ENCODE peak calls at places on chromosomes 7 and 10, in nine cellular contexts. C is suprapubic skin, U is IMR-90, J is body of pancreas, A is sigmoid colon, I is uterus, N is ovary, B is adrenal gland, X is gastrocnemius medialis. P is an unnamed sample. For H3K36me3, the result is how much of the 10 kb centered on the place peaks cover.

GRCh38 chr10:119197921-119198320 is 9.4 kb upstream of the GRK5 start:
- DNase-seq in C (no peak), B (no peak), I (no peak), U (peak), X (no peak), A (no peak), N (no peak), J (no peak), P (no peak)

GRCh38 chr10:538895-539294 is 150.6 kb downstream of the DIP2C start:
- DNase-seq in X (no peak), J (no peak), N (no peak), B (no peak), U (peak), A (no peak), I (no peak), C (no peak), P (no peak)

GRCh38 chr10:127977368-127978009 is 70.6 kb downstream of the PTPRE start:
- DNase-seq in J (peak), A (peak), I (peak), B (peak), U (peak), X (peak), N (peak), C (peak), P (no peak)

GRCh38 chr10:6473901-6474370 is 106.1 kb downstream of the PRKCQ start:
- DNase-seq in I (no peak), B (no peak), J (no peak), N (no peak), A (no peak), C (no peak), X (no peak), U (no peak), P (no peak)

GRCh38 chr7:43039346-43039745 is 73.1 kb upstream of the HECW1 start:
- DNase-seq in U (no peak), X (no peak), C (no peak), N (no peak), A (no peak), J (no peak), I (no peak), B (no peak), P (no peak)

GRCh38 chr7:2353650-2354172 is 916 bp upstream of the EIF3B start:
- DNase-seq in J (peak), A (peak), C (peak), B (peak), N (peak), U (peak), I (peak), X (peak), P (peak)

GRCh38 chr10:99395750-99396445 is 34.5 kb downstream of the GOT1 start:
- DNase-seq in C (no peak), J (no peak), X (no peak), U (peak), B (no peak), A (no peak), I (no peak), N (no peak), P (peak)

GRCh38 chr10:111762114-111762513 is 421.5 kb downstream of the GPAM start:
- DNase-seq in C (no peak), J (no peak), A (no peak), I (no peak), N (no peak), B (no peak), U (no peak), X (no peak), P (no peak)

GRCh38 chr10:1938317-1938716 is 201.0 kb upstream of the ADARB2 start:
- DNase-seq in I (no peak), J (no peak), C (no peak), B (no peak), A (no peak), U (no peak), N (no peak), X (no peak), P (no peak)

GRCh38 chr7:55366461-55367138 is 1.5 kb downstream of the LANCL2 start:
- DNase-seq in B (no peak), C (no peak), X (no peak), U (no peak), I (no peak), N (no peak), J (no peak), A (no peak), P (no peak)

GRCh38 chr7:49875336-49875735 is 101.9 kb downstream of the VWC2 start:
- DNase-seq in J (peak), N (no peak), U (no peak), A (no peak), I (no peak), C (no peak), B (no peak), X (no peak), P (no peak)

GRCh38 chr10:109852718-109853037 is 70.6 kb downstream of the XPNPEP1 start:
- DNase-seq in J (no peak), B (no peak), I (no peak), U (no peak), C (no peak), A (no peak), N (no peak), X (no peak), P (no peak)

GRCh38 chr10:94292448-94293118 is 70.2 kb downstream of the NOC3L start:
- DNase-seq in B (peak), X (no peak), N (peak), U (peak), C (no peak), J (peak), A (peak), I (peak), P (peak)

GRCh38 chr10:119344381-119344780 is 137.0 kb downstream of the GRK5 start:
- DNase-seq in N (no peak), I (no peak), B (no peak), A (no peak), U (no peak), X (no peak), C (no peak), J (no peak), P (no peak)

GRCh38 chr10:24484771-24485170 is 238.9 kb downstream of the ARHGAP21 start:
- DNase-seq in N (no peak), U (no peak), B (no peak), C (no peak), I (no peak), J (no peak), X (no peak), A (no peak), P (no peak)
- H3K27ac ChIP-seq in N (no peak), U (no peak), B (no peak), C (peak), I (no peak), J (peak), X (peak), A (no peak), P (peak)

GRCh38 chr10:11280187-11280932 is 262.7 kb downstream of the CELF2 start:
- DNase-seq in X (no peak), J (no peak), I (no peak), U (no peak), B (no peak), N (no peak), C (no peak), A (no peak), P (no peak)

GRCh38 chr10:11279286-11279685 is 261.6 kb downstream of the CELF2 start:
- DNase-seq in B (no peak), J (no peak), X (no peak), I (no peak), C (no peak), N (no peak), U (no peak), A (no peak), P (no peak)

GRCh38 chr10:11284291-11285085 is 266.8 kb downstream of the CELF2 start:
- DNase-seq in X (no peak), I (no peak), N (no peak), J (no peak), B (no peak), A (no peak), C (no peak), U (no peak), P (no peak)

GRCh38 chr10:11282661-11283060 is 265.0 kb downstream of the CELF2 start:
- DNase-seq in A (no peak), U (no peak), I (no peak), C (no peak), N (no peak), X (no peak), B (no peak), J (no peak), P (no peak)

GRCh38 chr10:11282156-11282555 is 264.5 kb downstream of the CELF2 start:
- DNase-seq in X (no peak), U (no peak), B (no peak), C (no peak), I (no peak), N (no peak), J (no peak), A (no peak), P (no peak)
- H3K36me3 ChIP-seq in X (under half), U (under half), B (under half), C (under half), I (under half), N (under half), J (under half), A (under half), P (under half)

GRCh38 chr10:68471586-68472408 is at the start of gene DNA2:
- DNase-seq in U (peak), I (peak), X (peak), J (peak), B (peak), C (no peak), A (peak), N (peak), P (peak)
- TF ChIP-seq POLR2A in U (no peak), I (no peak), X (no peak), J (no peak), B (no peak), C (no peak), A (no peak), N (no peak), P (no peak)

GRCh38 chr10:78041170-78042057 is 7.8 kb downstream of the RPS24 start:
- DNase-seq in B (no peak), N (no peak), C (no peak), J (no peak), U (no peak), A (no peak), X (no peak), I (no peak), P (no peak)
- H3K27ac ChIP-seq in B (no peak), N (no peak), C (no peak), J (no peak), U (no peak), A (no peak), X (no peak), I (no peak), P (peak)

GRCh38 chr7:151809156-151809863 is 67.6 kb downstream of the PRKAG2 start:
- DNase-seq in I (no peak), J (no peak), U (no peak), B (no peak), C (no peak), A (no peak), N (no peak), X (no peak), P (no peak)

GRCh38 chr7:151806204-151806603 is 70.7 kb downstream of the PRKAG2 start:
- DNase-seq in J (peak), U (no peak), X (no peak), A (no peak), C (no peak), I (no peak), N (no peak), B (no peak), P (peak)

GRCh38 chr7:151808296-151809155 is 68.4 kb downstream of the PRKAG2 start:
- DNase-seq in B (no peak), A (no peak), C (no peak), X (no peak), U (no peak), N (no peak), I (no peak), J (no peak), P (no peak)

GRCh38 chr7:151807876-151808275 is 69.0 kb downstream of the PRKAG2 start:
- DNase-seq in N (no peak), C (no peak), I (no peak), B (no peak), J (no peak), X (no peak), A (no peak), U (no peak), P (no peak)

DNA sequence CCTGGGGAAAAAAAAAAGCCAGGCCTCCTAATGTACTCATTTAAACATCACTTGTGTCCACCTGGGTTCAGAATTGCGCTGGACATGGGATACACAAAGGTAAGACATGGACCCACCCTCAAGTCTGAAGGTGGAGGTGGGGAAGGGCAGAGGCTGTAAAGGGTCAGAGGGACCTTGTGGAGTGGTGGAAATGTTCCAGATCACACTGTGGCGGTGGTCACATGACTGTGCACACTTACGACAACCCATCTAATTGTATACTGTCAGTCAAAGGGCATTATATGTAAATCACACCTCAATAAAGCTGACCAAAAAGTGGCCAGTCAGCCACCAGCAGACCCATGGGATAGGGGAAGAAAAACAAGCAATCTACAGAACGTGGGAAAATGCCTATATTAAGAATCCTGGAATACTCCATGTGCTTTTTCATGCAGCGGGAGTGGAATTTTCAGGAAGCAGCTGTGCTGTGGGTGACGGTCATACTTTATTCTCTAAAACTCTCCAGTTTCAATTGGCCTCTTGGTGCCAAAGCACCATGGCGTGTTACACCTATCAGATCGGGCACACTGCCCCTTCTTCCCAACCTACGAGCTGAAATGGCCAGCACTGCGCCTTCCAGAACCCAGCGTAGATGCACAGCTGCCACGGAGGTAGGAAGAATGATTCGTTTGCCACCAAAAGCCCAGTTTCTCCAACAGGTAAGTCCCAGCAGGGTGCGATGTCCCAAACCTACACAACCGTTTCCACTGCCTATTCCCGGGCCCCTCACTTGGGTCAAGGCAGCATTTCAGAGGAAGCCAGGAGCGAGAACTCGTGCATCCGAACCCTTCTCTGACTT is 69.8 kb downstream of the PRKAG2 start:
- DNase-seq in J (no peak), I (no peak), C (no peak), N (no peak), X (no peak), A (no peak), U (no peak), B (no peak), P (no peak)
- H3K36me3 ChIP-seq in J (under half), I (under half), C (under half), N (under half), X (under half), A (under half), U (under half), B (under half), P (under half)

GRCh38 chr7:24907311-24907886 is 72.6 kb downstream of the OSBPL3 start:
- DNase-seq in N (no peak), B (no peak), J (no peak), U (peak), C (no peak), A (no peak), I (no peak), X (no peak), P (no peak)
- TF ChIP-seq POLR2A in N (no peak), B (no peak), J (no peak), U (no peak), C (no peak), A (no peak), I (no peak), X (no peak), P (no peak)

GRCh38 chr10:79239930-79240713 is 107.1 kb upstream of the PPIF start:
- DNase-seq in U (no peak), J (no peak), I (no peak), B (no peak), N (no peak), A (no peak), X (no peak), C (no peak), P (no peak)
- H3K27ac ChIP-seq in U (no peak), J (peak), I (peak), B (peak), N (no peak), A (peak), X (no peak), C (peak), P (peak)

GRCh38 chr10:96324447-96324846 is 20.2 kb downstream of the DNTT start:
- DNase-seq in J (no peak), X (no peak), U (no peak), C (no peak), A (no peak), I (no peak), B (no peak), N (no peak), P (no peak)
- H3K36me3 ChIP-seq in J (under half), X (under half), U (under half), C (under half), A (under half), I (under half), B (under half), N (under half), P (under half)

GRCh38 chr7:122886357-122887081 is at the start of gene CADPS2:
- DNase-seq in A (peak), N (peak), J (peak), U (peak), X (peak), B (peak), C (peak), I (peak), P (peak)
- TF ChIP-seq POLR2A in A (peak), N (peak), J (peak), U (no peak), X (peak), B (peak), C (peak), I (peak), P (peak)